ENCODE peak calls at places on chromosomes 7 and 10, in seven cellular contexts. One of them, this sample, is unnamed.

GRCh38 chr10:89074120-89074519 is 83.5 kb downstream of the FAS start:
- DNase-seq in activated naive CD8-positive, alpha-beta T cell treated with anti-CD3 and anti-CD28 coated beads, Interleukin-2, amount 50 U/mL, for 16 hours: no peak
- DNase-seq in coronary artery: no peak
- DNase-seq in AG09319: no peak
- DNase-seq in activated effector memory CD4-positive, alpha-beta T cell treated with anti-CD3 and anti-CD28 coated beads, Interleukin-2, amount 50 U/mL, for 16 hours: no peak
- DNase-seq in hypothalamus: no peak
- DNase-seq in fibroblast of pulmonary artery: peak; percentile 82
- DNase-seq in this sample: peak; percentile 85

GRCh38 chr7:11557627-11558026 is 274.4 kb downstream of the THSD7A start:
- DNase-seq in coronary artery: no peak
- DNase-seq in activated effector memory CD4-positive, alpha-beta T cell treated with anti-CD3 and anti-CD28 coated beads, Interleukin-2, amount 50 U/mL, for 16 hours: no peak
- DNase-seq in AG09319: no peak
- DNase-seq in fibroblast of pulmonary artery: peak; percentile 47
- DNase-seq in activated naive CD8-positive, alpha-beta T cell treated with anti-CD3 and anti-CD28 coated beads, Interleukin-2, amount 50 U/mL, for 16 hours: no peak
- DNase-seq in hypothalamus: no peak
- DNase-seq in this sample: no peak

GRCh38 chr10:125786547-125786946 is 10.9 kb upstream of the MMP21 start:
- DNase-seq in activated effector memory CD4-positive, alpha-beta T cell treated with anti-CD3 and anti-CD28 coated beads, Interleukin-2, amount 50 U/mL, for 16 hours: no peak
- DNase-seq in fibroblast of pulmonary artery: no peak
- DNase-seq in activated naive CD8-positive, alpha-beta T cell treated with anti-CD3 and anti-CD28 coated beads, Interleukin-2, amount 50 U/mL, for 16 hours: no peak
- DNase-seq in hypothalamus: no peak
- DNase-seq in coronary artery: peak; percentile 54
- DNase-seq in AG09319: no peak
- DNase-seq in this sample: no peak

GRCh38 chr7:22001345-22002004 is 55.8 kb upstream of the CDCA7L start:
- DNase-seq in activated naive CD8-positive, alpha-beta T cell treated with anti-CD3 and anti-CD28 coated beads, Interleukin-2, amount 50 U/mL, for 16 hours: no peak
- DNase-seq in activated effector memory CD4-positive, alpha-beta T cell treated with anti-CD3 and anti-CD28 coated beads, Interleukin-2, amount 50 U/mL, for 16 hours: no peak
- DNase-seq in AG09319: peak; percentile 3
- DNase-seq in fibroblast of pulmonary artery: peak; percentile 84
- DNase-seq in hypothalamus: no peak
- DNase-seq in coronary artery: no peak
- DNase-seq in this sample: no peak

GRCh38 chr7:38753347-38753746 is 122.2 kb upstream of the AMPH start:
- DNase-seq in AG09319: no peak
- DNase-seq in activated naive CD8-positive, alpha-beta T cell treated with anti-CD3 and anti-CD28 coated beads, Interleukin-2, amount 50 U/mL, for 16 hours: no peak
- DNase-seq in activated effector memory CD4-positive, alpha-beta T cell treated with anti-CD3 and anti-CD28 coated beads, Interleukin-2, amount 50 U/mL, for 16 hours: no peak
- DNase-seq in hypothalamus: no peak
- DNase-seq in fibroblast of pulmonary artery: no peak
- DNase-seq in coronary artery: no peak
- DNase-seq in this sample: no peak

GRCh38 chr7:21355406-21355874 is 72.4 kb upstream of the SP4 start:
- DNase-seq in activated effector memory CD4-positive, alpha-beta T cell treated with anti-CD3 and anti-CD28 coated beads, Interleukin-2, amount 50 U/mL, for 16 hours: peak; percentile 78
- DNase-seq in activated naive CD8-positive, alpha-beta T cell treated with anti-CD3 and anti-CD28 coated beads, Interleukin-2, amount 50 U/mL, for 16 hours: no peak
- DNase-seq in AG09319: no peak
- DNase-seq in coronary artery: no peak
- DNase-seq in hypothalamus: no peak
- DNase-seq in fibroblast of pulmonary artery: no peak
- DNase-seq in this sample: no peak

GRCh38 chr7:43076189-43076605 is 36.2 kb upstream of the HECW1 start:
- DNase-seq in fibroblast of pulmonary artery: peak; percentile 5
- DNase-seq in activated naive CD8-positive, alpha-beta T cell treated with anti-CD3 and anti-CD28 coated beads, Interleukin-2, amount 50 U/mL, for 16 hours: no peak
- DNase-seq in activated effector memory CD4-positive, alpha-beta T cell treated with anti-CD3 and anti-CD28 coated beads, Interleukin-2, amount 50 U/mL, for 16 hours: no peak
- DNase-seq in coronary artery: no peak
- DNase-seq in hypothalamus: no peak
- DNase-seq in AG09319: no peak
- DNase-seq in this sample: no peak

GRCh38 chr7:94274828-94275227 is 119.9 kb upstream of the COL1A2 start:
- DNase-seq in AG09319: no peak
- DNase-seq in activated effector memory CD4-positive, alpha-beta T cell treated with anti-CD3 and anti-CD28 coated beads, Interleukin-2, amount 50 U/mL, for 16 hours: no peak
- DNase-seq in hypothalamus: no peak
- DNase-seq in coronary artery: no peak
- DNase-seq in fibroblast of pulmonary artery: no peak
- DNase-seq in activated naive CD8-positive, alpha-beta T cell treated with anti-CD3 and anti-CD28 coated beads, Interleukin-2, amount 50 U/mL, for 16 hours: no peak
- DNase-seq in this sample: no peak

GRCh38 chr10:2791774-2792443 is 275.4 kb upstream of the PFKP start:
- DNase-seq in AG09319: no peak
- DNase-seq in coronary artery: no peak
- DNase-seq in fibroblast of pulmonary artery: no peak
- DNase-seq in activated effector memory CD4-positive, alpha-beta T cell treated with anti-CD3 and anti-CD28 coated beads, Interleukin-2, amount 50 U/mL, for 16 hours: no peak
- DNase-seq in activated naive CD8-positive, alpha-beta T cell treated with anti-CD3 and anti-CD28 coated beads, Interleukin-2, amount 50 U/mL, for 16 hours: no peak
- DNase-seq in hypothalamus: no peak
- DNase-seq in this sample: no peak

GRCh38 chr7:7642081-7642480 is 1.5 kb downstream of the UMAD1 start:
- DNase-seq in activated effector memory CD4-positive, alpha-beta T cell treated with anti-CD3 and anti-CD28 coated beads, Interleukin-2, amount 50 U/mL, for 16 hours: no peak
- DNase-seq in coronary artery: no peak
- DNase-seq in fibroblast of pulmonary artery: no peak
- DNase-seq in hypothalamus: no peak
- DNase-seq in activated naive CD8-positive, alpha-beta T cell treated with anti-CD3 and anti-CD28 coated beads, Interleukin-2, amount 50 U/mL, for 16 hours: no peak
- DNase-seq in AG09319: no peak
- DNase-seq in this sample: no peak

GRCh38 chr10:103843854-103844567 is 11.4 kb downstream of the SH3PXD2A start:
- DNase-seq in activated naive CD8-positive, alpha-beta T cell treated with anti-CD3 and anti-CD28 coated beads, Interleukin-2, amount 50 U/mL, for 16 hours: no peak
- DNase-seq in fibroblast of pulmonary artery: no peak
- DNase-seq in activated effector memory CD4-positive, alpha-beta T cell treated with anti-CD3 and anti-CD28 coated beads, Interleukin-2, amount 50 U/mL, for 16 hours: no peak
- DNase-seq in AG09319: peak; percentile 58
- DNase-seq in hypothalamus: no peak
- DNase-seq in coronary artery: peak; percentile 82
- DNase-seq in this sample: no peak

GRCh38 chr7:130758429-130759056 is 24.5 kb upstream of the KLF14 start:
- DNase-seq in activated naive CD8-positive, alpha-beta T cell treated with anti-CD3 and anti-CD28 coated beads, Interleukin-2, amount 50 U/mL, for 16 hours: no peak
- DNase-seq in hypothalamus: no peak
- DNase-seq in activated effector memory CD4-positive, alpha-beta T cell treated with anti-CD3 and anti-CD28 coated beads, Interleukin-2, amount 50 U/mL, for 16 hours: no peak
- DNase-seq in AG09319: peak; percentile 25
- DNase-seq in coronary artery: no peak
- DNase-seq in fibroblast of pulmonary artery: peak; percentile 82
- DNase-seq in this sample: no peak

GRCh38 chr10:104146871-104147270 is 24.9 kb downstream of the SFR1 start:
- DNase-seq in activated effector memory CD4-positive, alpha-beta T cell treated with anti-CD3 and anti-CD28 coated beads, Interleukin-2, amount 50 U/mL, for 16 hours: no peak
- DNase-seq in activated naive CD8-positive, alpha-beta T cell treated with anti-CD3 and anti-CD28 coated beads, Interleukin-2, amount 50 U/mL, for 16 hours: no peak
- DNase-seq in fibroblast of pulmonary artery: no peak
- DNase-seq in hypothalamus: no peak
- DNase-seq in coronary artery: no peak
- DNase-seq in AG09319: no peak
- DNase-seq in this sample: no peak

This sample was measured in sciatic nerve.